ENCODE peak calls at places on chromosomes 6 and 20, in ten cellular contexts. Q, W, R, Y, X, C, N, D, G and K are unnamed samples.

GRCh38 chr20:17438436-17439039 is 92.6 kb downstream of the BFSP1 start:
- DNase-seq in W (no peak), C (no peak), R (no peak), D (no peak), Q (no peak), G (no peak), X (no peak), Y (no peak), N (no peak), K (no peak)

GRCh38 chr20:2671977-2672376 is 8.0 kb upstream of the IDH3B start:
- DNase-seq in W (no peak), Y (no peak), D (no peak), C (no peak), X (no peak), Q (no peak), G (no peak), R (no peak), N (no peak), K (no peak)

GRCh38 chr20:42186337-42186736 is 568.2 kb upstream of the CHD6 start:
- DNase-seq in G (no peak), Y (no peak), R (no peak), C (no peak), D (no peak), N (no peak), W (no peak), Q (no peak), X (no peak), K (no peak)

GRCh38 chr20:35904982-35905663 is 49.2 kb downstream of the SCAND1 start:
- DNase-seq in N (no peak), R (no peak), D (no peak), Y (no peak), Q (no peak), G (no peak), C (no peak), W (no peak), X (no peak), K (no peak)

GRCh38 chr20:33211817-33212424 is 5.2 kb upstream of the BPIFA3 start:
- DNase-seq in G (peak; percentile 33), N (no peak), Q (peak; percentile 18), Y (no peak), W (no peak), R (peak; percentile 57), D (peak; percentile 50), C (peak; percentile 37), X (peak; percentile 7), K (peak; percentile 44)

GRCh38 chr6:20933057-20933792 is 399.0 kb downstream of the CDKAL1 start:
- DNase-seq in W (no peak), Y (no peak), R (no peak), C (no peak), G (no peak), N (no peak), Q (no peak), D (no peak), X (no peak), K (no peak)

GRCh38 chr6:166958926-166959861 is 2.8 kb upstream of the RNASET2 start:
- DNase-seq in W (peak; percentile 42), G (peak; percentile 64), D (peak; percentile 57), R (peak; percentile 41), X (no peak), C (peak; percentile 45), Q (no peak), N (no peak), Y (peak; percentile 27), K (peak; percentile 49)

GRCh38 chr6:55955684-55956083 is 80.3 kb upstream of the BMP5 start:
- DNase-seq in R (no peak), G (no peak), D (no peak), Y (no peak), X (no peak), C (no peak), Q (no peak), N (no peak), W (no peak), K (no peak)

GRCh38 chr6:6368040-6368683 is 47.7 kb upstream of the F13A1 start:
- DNase-seq in D (no peak), Y (no peak), W (no peak), R (no peak), C (no peak), Q (no peak), G (no peak), N (no peak), X (no peak), K (no peak)

GRCh38 chr6:164693934-164694333 is 615.5 kb downstream of the C6orf118 start:
- DNase-seq in X (no peak), R (peak; percentile 29), D (no peak), W (no peak), C (no peak), G (no peak), N (peak; percentile 33), Y (no peak), Q (peak; percentile 1), K (no peak)

GRCh38 chr20:50569864-50570836 is 60.0 kb downstream of the PTPN1 start:
- DNase-seq in R (peak; percentile 60), X (no peak), D (peak; percentile 28), W (no peak), N (no peak), Y (no peak), Q (peak; percentile 41), C (peak; percentile 61), G (peak; percentile 13), K (peak; percentile 59)

GRCh38 chr6:41373919-41374617 is 38.7 kb downstream of the NCR2 start:
- DNase-seq in W (peak; percentile 39), Q (no peak), N (no peak), X (no peak), D (no peak), C (peak; percentile 10), G (no peak), R (peak; percentile 5), Y (no peak), K (no peak)

GRCh38 chr6:56770011-56770520 is 127.4 kb upstream of the DST start:
- DNase-seq in N (no peak), X (no peak), D (no peak), Q (peak; percentile 67), C (no peak), R (no peak), Y (no peak), G (no peak), W (no peak), K (no peak)

GRCh38 chr6:121573466-121573865 is 138.0 kb downstream of the GJA1 start:
- DNase-seq in C (no peak), Y (no peak), N (no peak), X (no peak), R (peak; percentile 24), D (no peak), Q (peak; percentile 65), W (no peak), G (peak; percentile 8), K (peak; percentile 10)

GRCh38 chr6:37473364-37474095 is 26.2 kb downstream of the CCDC167 start:
- DNase-seq in G (no peak), C (no peak), N (no peak), W (no peak), Y (no peak), Q (no peak), X (no peak), R (no peak), D (peak; percentile 60), K (no peak)

GRCh38 chr6:42210551-42210950 is 7.1 kb downstream of the MRPS10 start:
- DNase-seq in W (no peak), C (no peak), R (no peak), Q (no peak), G (no peak), Y (no peak), X (no peak), D (no peak), N (no peak), K (peak; percentile 49)

GRCh38 chr6:124490123-124490522 is 472.1 kb upstream of the RNF217 start:
- DNase-seq in D (peak; percentile 89), R (no peak), W (no peak), X (no peak), Q (no peak), G (peak; percentile 80), N (no peak), Y (no peak), C (no peak), K (no peak)

GRCh38 chr20:63648895-63649589 is 4.2 kb downstream of the STMN3 start:
- DNase-seq in R (no peak), X (no peak), N (no peak), W (no peak), D (no peak), Q (no peak), Y (no peak), C (no peak), G (no peak), K (no peak)

GRCh38 chr20:41355598-41356203 is 10.9 kb downstream of the EMILIN3 start:
- DNase-seq in W (no peak), X (no peak), Q (no peak), C (no peak), G (no peak), R (no peak), Y (no peak), D (no peak), N (no peak), K (no peak)

GRCh38 chr6:9697263-9697931 is 717.5 kb downstream of the TFAP2A start:
- DNase-seq in R (no peak), G (no peak), D (no peak), N (no peak), X (no peak), W (no peak), Q (no peak), C (no peak), Y (no peak), K (no peak)

GRCh38 chr6:124967444-124967843 is 5.2 kb downstream of the RNF217 start:
- DNase-seq in R (peak; percentile 42), D (peak; percentile 23), Y (no peak), X (no peak), Q (no peak), G (no peak), N (no peak), C (no peak), W (no peak), K (no peak)

GRCh38 chr6:13478525-13478962 is 8.9 kb downstream of the GFOD1 start:
- DNase-seq in N (no peak), D (no peak), R (no peak), Q (no peak), C (no peak), G (no peak), Y (no peak), X (no peak), W (no peak), K (no peak)

GRCh38 chr6:116060572-116061283 is at the start of gene FRK:
- DNase-seq in Y (no peak), X (no peak), W (no peak), R (peak; percentile 59), Q (peak; percentile 69), D (peak; percentile 96), G (peak; percentile 72), N (no peak), C (no peak), K (peak; percentile 41)

GRCh38 chr6:9412951-9413559 is 977.7 kb upstream of the SLC35B3 start:
- DNase-seq in W (no peak), Y (no peak), X (no peak), N (no peak), R (peak; percentile 8), G (no peak), C (no peak), D (peak; percentile 33), Q (peak; percentile 11), K (peak; percentile 28)

GRCh38 chr20:54657268-54657826 is 182.0 kb downstream of the DOK5 start:
- DNase-seq in Q (peak; percentile 22), D (no peak), R (no peak), G (no peak), W (no peak), Y (no peak), C (no peak), X (no peak), N (no peak), K (peak; percentile 15)

GRCh38 chr20:16262594-16262993 is 310.7 kb downstream of the KIF16B start:
- DNase-seq in W (no peak), C (no peak), Q (no peak), N (no peak), X (no peak), D (no peak), R (no peak), Y (no peak), G (no peak), K (no peak)

GRCh38 chr6:147166360-147166944 is 37.8 kb upstream of the STXBP5 start:
- DNase-seq in C (no peak), D (no peak), N (no peak), W (no peak), R (peak; percentile 40), Q (peak; percentile 39), Y (no peak), X (no peak), G (no peak), K (peak; percentile 52)

GRCh38 chr20:48192109-48192508 is 406.8 kb upstream of the SULF2 start:
- DNase-seq in W (no peak), X (no peak), D (no peak), C (no peak), N (no peak), Y (no peak), Q (no peak), G (no peak), R (no peak), K (no peak)